ENCODE peak calls at places on chromosome 11, in four cellular contexts. K, O, W and H are unnamed samples.

GRCh38 chr11:112228706-112229105 is 2.5 kb downstream of the PTS start:
- DNase-seq in K (no peak), W (no peak), O (no peak), H (no peak)

GRCh38 chr11:63829823-63830489 is 9.0 kb upstream of the MARK2 start:
- DNase-seq in O (no peak), W (no peak), K (no peak), H (no peak)

GRCh38 chr11:29324328-29324727 is 692.5 kb downstream of the KCNA4 start:
- DNase-seq in O (no peak), W (no peak), K (no peak), H (no peak)

GRCh38 chr11:8732276-8732675 is 49.7 kb downstream of the RPL27A start:
- DNase-seq in K (no peak), O (no peak), W (no peak), H (no peak)

GRCh38 chr11:34242037-34242625 is 115.7 kb downstream of the ABTB2 start:
- DNase-seq in K (no peak), O (no peak), W (peak), H (no peak)

GRCh38 chr11:70111269-70112016 is 33.3 kb downstream of the ANO1 start:
- DNase-seq in O (no peak), K (no peak), W (no peak), H (no peak)

GRCh38 chr11:34890812-34891211 is 25.4 kb downstream of the APIP start:
- DNase-seq in K (no peak), W (peak), O (no peak), H (no peak)

GRCh38 chr11:31106326-31106725 is 263.2 kb downstream of the DCDC1 start:
- DNase-seq in O (no peak), K (no peak), W (no peak), H (no peak)

GRCh38 chr11:79167510-79168188 is 273.2 kb downstream of the TENM4 start:
- DNase-seq in O (no peak), W (no peak), K (no peak), H (no peak)

GRCh38 chr11:74208507-74208906 is 37.4 kb downstream of the PPME1 start:
- DNase-seq in K (no peak), W (no peak), O (no peak), H (no peak)

GRCh38 chr11:16787035-16787744 is 48.7 kb downstream of the C11orf58 start:
- DNase-seq in K (no peak), W (no peak), O (no peak), H (no peak)